ENCODE peak calls at places on chromosomes 4 and X, in four cellular contexts. Q is ovary, P is HCT116, O is transverse colon. D is an unnamed sample.

GRCh38 chr4:112564706-112565270 is 48.8 kb upstream of the NEUROG2 start:
- DNase-seq in Q (no peak), O (no peak), P (no peak), D (no peak)

GRCh38 chr4:87982446-87982845 is 6.9 kb downstream of the SPP1 start:
- DNase-seq in Q (no peak), P (no peak), O (no peak), D (no peak)

GRCh38 chr4:185839770-185840169 is 27.8 kb upstream of the SORBS2 start:
- DNase-seq in O (no peak), P (no peak), Q (no peak), D (no peak)

GRCh38 chr4:77959566-77960338 is 97.1 kb downstream of the MRPL1 start:
- DNase-seq in P (peak; percentile 51), Q (no peak), O (no peak), D (no peak)

GRCh38 chr4:39237179-39237578 is 54.9 kb downstream of the WDR19 start:
- DNase-seq in Q (no peak), O (no peak), P (no peak), D (no peak)

GRCh38 chr4:95219109-95219508 is 329.7 kb downstream of the UNC5C start:
- DNase-seq in Q (no peak), P (no peak), O (no peak), D (no peak)

GRCh38 chr4:156515295-156515694 is 456.3 kb downstream of the PDGFC start:
- DNase-seq in Q (no peak), P (no peak), O (no peak), D (no peak)

GRCh38 chrX:154515803-154516654 is at the start of gene FAM3A:
- DNase-seq in Q (peak; percentile 95), O (peak; percentile 96), P (peak; percentile 65), D (peak; percentile 89)

GRCh38 chr4:182901337-182901736 is 15.8 kb downstream of the DCTD start:
- DNase-seq in O (no peak), P (no peak), Q (no peak), D (no peak)

GRCh38 chr4:16516796-16517413 is 290.6 kb upstream of the TAPT1 start:
- DNase-seq in P (no peak), O (no peak), Q (peak; percentile 71), D (peak; percentile 17)

GRCh38 chr4:170025523-170026252 is 507 bp downstream of the MFAP3L start:
- DNase-seq in P (no peak), Q (no peak), O (peak; percentile 11), D (peak; percentile 86)

GRCh38 chr4:141022221-141022760 is 111.0 kb downstream of the RNF150 start:
- DNase-seq in Q (no peak), O (no peak), P (no peak), D (no peak)

GRCh38 chr4:174154455-174154854 is 129.0 kb downstream of the FBXO8 start:
- DNase-seq in P (no peak), O (no peak), Q (peak; percentile 24), D (no peak)

GRCh38 chr4:25367004-25367621 is 9.9 kb upstream of the ANAPC4 start:
- DNase-seq in Q (no peak), O (no peak), P (no peak), D (no peak)

GRCh38 chr4:77734928-77735327 is 84.2 kb downstream of the CNOT6L start:
- DNase-seq in P (no peak), Q (no peak), O (peak; percentile 10), D (no peak)

GRCh38 chrX:120749141-120749846 is 119.4 kb upstream of the C1GALT1C1 start:
- DNase-seq in Q (no peak), O (peak; percentile 36), P (no peak), D (no peak)

GRCh38 chr4:72446353-72447055 is 122.5 kb downstream of the ADAMTS3 start:
- DNase-seq in P (no peak), Q (no peak), O (no peak), D (no peak)

GRCh38 chrX:154308108-154308946 is 12.7 kb downstream of the TKTL1 start:
- DNase-seq in Q (peak; percentile 73), P (peak; percentile 24), O (peak; percentile 73), D (peak; percentile 92)

GRCh38 chr4:25981749-25982148 is 67.7 kb downstream of the SMIM20 start:
- DNase-seq in P (no peak), Q (no peak), O (no peak), D (no peak)

GRCh38 chrX:13094780-13095425 is 50.5 kb upstream of the FAM9C start:
- DNase-seq in P (no peak), Q (no peak), O (no peak), D (no peak)

GRCh38 chr4:9891740-9892139 is 110.3 kb downstream of the DRD5 start:
- DNase-seq in O (no peak), P (no peak), Q (no peak), D (peak; percentile 56)

GRCh38 chr4:89026542-89026941 is 30.4 kb downstream of the FAM13A start:
- DNase-seq in P (no peak), Q (no peak), O (no peak), D (no peak)

GRCh38 chr4:147423229-147423628 is 57.7 kb upstream of the EDNRA start:
- DNase-seq in P (no peak), Q (no peak), O (no peak), D (no peak)

GRCh38 chr4:183241322-183241640 is 78.8 kb downstream of the CLDN22 start:
- DNase-seq in P (peak; percentile 69), O (no peak), Q (no peak), D (peak; percentile 37)

GRCh38 chr4:173529505-173530325 is at the start of gene HAND2:
- DNase-seq in Q (peak; percentile 85), P (no peak), O (peak; percentile 64), D (peak; percentile 71)

GRCh38 chrX:119605398-119605738 is 856 bp downstream of the NKRF start:
- DNase-seq in O (no peak), Q (peak; percentile 27), P (no peak), D (no peak)

GRCh38 chr4:87103691-87104187 is 116.7 kb downstream of the KLHL8 start:
- DNase-seq in O (no peak), Q (no peak), P (peak; percentile 41), D (no peak)

GRCh38 chr4:82360298-82361177 is 13.3 kb downstream of the HNRNPD start:
- DNase-seq in Q (no peak), O (no peak), P (no peak), D (no peak)

GRCh38 chr4:16082038-16082423 is 1.8 kb downstream of the PROM1 start:
- DNase-seq in Q (no peak), O (no peak), P (no peak), D (no peak)

GRCh38 chr4:98996056-98996941 is 778 bp downstream of the METAP1 start:
- DNase-seq in O (peak; percentile 24), Q (peak; percentile 16), P (no peak), D (no peak)

GRCh38 chrX:15815779-15816452 is 25.6 kb downstream of the ZRSR2 start:
- DNase-seq in P (peak; percentile 3), O (peak; percentile 12), Q (no peak), D (no peak)

GRCh38 chr4:164412246-164412645 is 341.7 kb upstream of the SMIM31 start:
- DNase-seq in P (no peak), Q (no peak), O (no peak), D (no peak)

GRCh38 chr4:14111730-14112171 is 484.2 kb upstream of the BOD1L1 start:
- DNase-seq in O (no peak), Q (no peak), P (no peak), D (no peak)

GRCh38 chr4:151142758-151143157 is 43.3 kb downstream of the RPS3A start:
- DNase-seq in O (no peak), P (no peak), Q (no peak), D (no peak)

GRCh38 chr4:38846015-38846414 is 10.6 kb downstream of the TLR6 start:
- DNase-seq in Q (no peak), P (no peak), O (no peak), D (no peak)

GRCh38 chrX:30612250-30612655 is 34.7 kb upstream of the TASL start:
- DNase-seq in Q (no peak), P (no peak), O (no peak), D (no peak)

GRCh38 chr4:158949094-158949493 is 153.8 kb upstream of the RAPGEF2 start:
- DNase-seq in O (no peak), P (no peak), Q (no peak), D (no peak)

GRCh38 chr4:114180481-114180880 is 201.0 kb upstream of the ARSJ start:
- DNase-seq in Q (peak; percentile 33), P (peak; percentile 47), O (no peak), D (peak; percentile 17)

DNA sequence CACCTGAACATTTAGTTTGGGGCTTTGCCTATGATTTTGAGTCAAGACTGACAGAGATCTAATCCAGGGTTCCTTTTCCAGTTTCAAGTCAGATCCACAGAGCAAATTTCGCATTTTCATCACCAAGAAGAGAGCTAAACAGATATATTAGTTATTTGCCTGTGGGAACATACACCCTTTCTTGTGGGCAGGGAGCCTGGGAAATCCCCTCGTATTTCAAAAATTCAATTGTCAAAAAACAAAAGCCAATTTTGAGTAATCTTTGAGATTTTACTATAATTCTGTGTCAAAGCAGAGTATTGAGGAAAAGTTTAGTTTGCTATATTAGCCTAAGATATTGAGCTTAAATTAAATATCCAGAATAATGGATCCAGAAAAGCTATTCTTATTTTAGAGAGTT is 56.6 kb downstream of the AFM start:
- DNase-seq in O (no peak), Q (no peak), P (no peak), D (no peak)
- TF ChIP-seq POLR2A in O (no peak), Q (no peak), P (no peak), D (no peak)

DNA sequence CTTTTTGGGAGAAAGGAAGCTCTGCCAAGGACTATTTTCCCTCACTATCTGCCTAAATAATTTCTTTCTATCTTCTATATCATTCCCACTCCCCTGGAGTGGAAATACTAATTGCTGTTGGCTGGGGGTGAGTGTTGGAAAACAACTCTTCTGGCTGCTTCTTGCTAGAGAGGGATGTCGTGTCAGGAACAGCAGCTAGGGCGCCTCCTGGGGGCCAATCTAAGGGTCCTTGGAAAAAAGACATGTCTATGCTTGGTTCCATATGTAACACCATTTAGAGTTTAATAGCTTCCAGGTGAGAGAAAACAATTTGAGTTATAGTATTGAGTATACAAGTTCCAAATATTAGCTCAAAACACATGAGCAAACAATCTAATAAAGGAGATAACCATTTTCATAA is 111.3 kb downstream of the MAGEE1 start:
- DNase-seq in Q (no peak), O (no peak), P (no peak), D (no peak)
- TF ChIP-seq CTCF in Q (no peak), O (no peak), P (peak; percentile 18), D (no peak)

GRCh38 chrX:81201692-81202412 is at the start of the genes HMGN5 and SH3BGRL:
- DNase-seq in Q (peak; percentile 82), O (peak; percentile 83), P (peak; percentile 56), D (peak; percentile 94)
- TF ChIP-seq POLR2A in Q (no peak), O (peak; percentile 20), P (peak; percentile 31), D (no peak)

DNA sequence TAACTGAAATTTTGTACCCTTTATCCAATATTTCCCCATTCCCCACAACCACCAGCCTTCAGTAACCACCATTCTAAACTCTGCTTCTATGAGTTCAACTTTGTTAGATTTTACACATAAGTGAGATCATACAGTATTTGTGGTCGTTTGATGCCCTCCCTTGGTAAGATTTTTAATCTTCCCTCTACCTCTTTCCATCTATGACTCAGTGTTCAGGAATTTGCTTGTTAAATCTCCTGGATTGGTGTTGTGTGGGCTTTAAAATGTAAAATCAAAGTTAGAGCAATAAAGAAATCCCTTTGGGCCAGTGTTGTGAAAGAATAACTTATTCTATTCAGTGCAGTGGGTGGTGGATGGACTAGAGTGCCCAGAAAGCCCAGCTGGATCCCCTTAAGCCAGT is 37.4 kb downstream of the SLC16A2 start:
- DNase-seq in P (no peak), Q (no peak), O (no peak), D (no peak)
- TF ChIP-seq CTCF in P (no peak), Q (no peak), O (no peak), D (no peak)

GRCh38 chrX:41530082-41530481 is 82.9 kb downstream of the NYX start:
- DNase-seq in P (no peak), O (no peak), Q (no peak), D (no peak)
- TF ChIP-seq POLR2A in P (no peak), O (no peak), Q (no peak), D (no peak)